ENCODE peak calls at places on chromosome 1, in seven cellular contexts. H, J, D, G, S, E and R are unnamed samples.
A peak's percentile ranks its signal among the peaks of the same experiment; 100 is the strongest.

GRCh38 chr1:232853994-232854532 is 48.8 kb downstream of the MAP10 start:
- DNase-seq in E (peak; percentile 62), S (peak; percentile 70), J (no peak), H (peak; percentile 91), D (no peak), G (no peak), R (no peak)

GRCh38 chr1:157227700-157228099 is 89.5 kb upstream of the ETV3 start:
- DNase-seq in E (no peak), J (no peak), H (no peak), D (no peak), G (no peak), S (no peak), R (no peak)

GRCh38 chr1:94866178-94866822 is 46.1 kb downstream of the SLC44A3 start:
- DNase-seq in G (no peak), S (peak; percentile 71), E (no peak), H (no peak), D (no peak), J (no peak), R (no peak)

GRCh38 chr1:58266242-58266641 is 280.3 kb downstream of the OMA1 start:
- DNase-seq in H (no peak), S (no peak), D (no peak), E (no peak), G (no peak), J (no peak), R (no peak)

GRCh38 chr1:223338811-223339746 is 24.9 kb downstream of the SUSD4 start:
- DNase-seq in S (peak; percentile 39), G (no peak), J (no peak), D (no peak), E (no peak), H (no peak), R (no peak)

GRCh38 chr1:29969576-29969975 is 733.3 kb downstream of the PTPRU start:
- DNase-seq in G (no peak), S (no peak), E (no peak), J (no peak), H (no peak), D (no peak), R (no peak)

GRCh38 chr1:115515270-115515669 is 126.5 kb upstream of the VANGL1 start:
- DNase-seq in J (no peak), E (no peak), S (no peak), G (no peak), D (no peak), H (no peak), R (no peak)

GRCh38 chr1:218558411-218558810 is 213.3 kb downstream of the TGFB2 start:
- DNase-seq in S (no peak), G (no peak), D (no peak), J (no peak), E (no peak), H (no peak), R (no peak)

GRCh38 chr1:246725191-246725590 is 982 bp downstream of the SCCPDH start:
- DNase-seq in D (no peak), S (no peak), H (no peak), E (no peak), G (no peak), J (no peak), R (no peak)

GRCh38 chr1:203663294-203663693 is 36.7 kb downstream of the ATP2B4 start:
- DNase-seq in D (no peak), J (no peak), S (peak; percentile 84), G (peak; percentile 84), E (peak; percentile 87), H (peak; percentile 59), R (peak; percentile 54)

GRCh38 chr1:233431753-233432403 is 104.4 kb downstream of the MAP3K21 start:
- DNase-seq in G (no peak), D (no peak), S (no peak), J (no peak), H (no peak), E (no peak), R (no peak)

GRCh38 chr1:174165471-174166137 is 6.3 kb downstream of the RABGAP1L start:
- DNase-seq in J (no peak), G (no peak), E (no peak), D (no peak), S (no peak), H (no peak), R (no peak)

GRCh38 chr1:151472852-151473731 is 13.8 kb upstream of the POGZ start:
- DNase-seq in S (no peak), G (peak; percentile 52), E (peak; percentile 55), D (no peak), H (no peak), J (no peak), R (peak; percentile 19)

GRCh38 chr1:111938123-111938522 is 51.3 kb downstream of the KCND3 start:
- DNase-seq in J (no peak), H (no peak), E (no peak), D (no peak), S (no peak), G (no peak), R (no peak)

GRCh38 chr1:159922499-159923202 is 2.7 kb downstream of the TAGLN2 start:
- DNase-seq in J (no peak), G (peak; percentile 66), D (no peak), S (no peak), H (no peak), E (no peak), R (no peak)

GRCh38 chr1:25641329-25641725 is 24.7 kb downstream of the MAN1C1 start:
- DNase-seq in D (no peak), E (no peak), G (no peak), H (no peak), S (no peak), J (no peak), R (no peak)

GRCh38 chr1:55337801-55338447 is 122.8 kb upstream of the USP24 start:
- DNase-seq in S (peak; percentile 43), H (peak; percentile 14), D (no peak), E (peak; percentile 61), J (no peak), G (peak; percentile 62), R (peak; percentile 30)

GRCh38 chr1:10220200-10220599 is 9.8 kb downstream of the KIF1B start:
- DNase-seq in D (no peak), S (no peak), G (no peak), H (no peak), E (no peak), J (no peak), R (no peak)

GRCh38 chr1:37038703-37039093 is 4.4 kb upstream of the GRIK3 start:
- DNase-seq in S (no peak), H (no peak), E (no peak), D (no peak), J (no peak), G (no peak), R (no peak)

GRCh38 chr1:21937372-21938121 is 437 bp upstream of the HSPG2 start:
- DNase-seq in E (peak; percentile 82), D (peak; percentile 78), H (peak; percentile 72), G (peak; percentile 85), S (peak; percentile 39), J (peak; percentile 71), R (peak; percentile 84)

GRCh38 chr1:157404063-157404501 is 148.2 kb downstream of the FCRL5 start:
- DNase-seq in H (no peak), D (no peak), E (no peak), S (no peak), G (no peak), J (no peak), R (no peak)

GRCh38 chr1:31679676-31680230 is 24.1 kb downstream of the COL16A1 start:
- DNase-seq in D (no peak), J (no peak), G (no peak), S (no peak), E (no peak), H (no peak), R (no peak)

GRCh38 chr1:9561429-9561828 is 22.2 kb downstream of the SLC25A33 start:
- DNase-seq in E (peak; percentile 78), D (no peak), J (no peak), S (peak; percentile 96), G (peak; percentile 80), H (peak; percentile 62), R (peak; percentile 39)

GRCh38 chr1:111735858-111736544 is 3.2 kb downstream of the INKA2 start:
- DNase-seq in D (no peak), H (no peak), E (no peak), S (no peak), J (no peak), G (no peak), R (no peak)

GRCh38 chr1:38283736-38284470 is 237.3 kb upstream of the POU3F1 start:
- DNase-seq in S (no peak), E (no peak), D (no peak), H (no peak), G (no peak), J (no peak), R (no peak)

GRCh38 chr1:224923726-224924125 is 5.7 kb upstream of the DNAH14 start:
- DNase-seq in D (no peak), G (no peak), E (no peak), H (no peak), S (no peak), J (no peak), R (no peak)

GRCh38 chr1:66364578-66365391 is 169.2 kb upstream of the SGIP1 start:
- DNase-seq in H (no peak), S (no peak), J (no peak), E (no peak), G (no peak), D (no peak), R (no peak)

GRCh38 chr1:200242379-200243041 is 167.3 kb downstream of the ZNF281 start:
- DNase-seq in G (no peak), H (no peak), D (no peak), E (no peak), J (no peak), S (no peak), R (no peak)